ENCODE peak calls at places on chromosomes 2 and 18, in four cellular contexts. K is MM.1S, Q is heart right ventricle, A is kidney. Y is an unnamed sample.

GRCh38 chr18:61738488-61738887 is 154.3 kb downstream of the RNF152 start:
- DNase-seq in K (no peak), Q (no peak), A (no peak), Y (no peak)

GRCh38 chr18:48649231-48649630 is 110.4 kb downstream of the CTIF start:
- DNase-seq in K (no peak), Q (no peak), A (no peak), Y (peak; percentile 70)

GRCh38 chr18:68034293-68034692 is 517.8 kb upstream of the DSEL start:
- DNase-seq in K (no peak), Q (no peak), A (no peak), Y (no peak)

GRCh38 chr2:11896386-11896785 is 150.0 kb downstream of the LPIN1 start:
- DNase-seq in K (no peak), Q (no peak), A (no peak), Y (no peak)

GRCh38 chr2:121287146-121287798 is 2.3 kb upstream of the TFCP2L1 start:
- DNase-seq in K (no peak), Q (no peak), A (no peak), Y (peak; percentile 10)

GRCh38 chr2:225173909-225174308 is 131.6 kb upstream of the DOCK10 start:
- DNase-seq in K (no peak), Q (no peak), A (no peak), Y (no peak)

GRCh38 chr2:54454922-54455583 is 1.1 kb upstream of the SPTBN1 start:
- DNase-seq in K (peak; percentile 51), Q (no peak), A (no peak), Y (no peak)

GRCh38 chr2:95277246-95277906 is 3.1 kb downstream of the PROM2 start:
- DNase-seq in K (no peak), Q (no peak), A (peak; percentile 83), Y (no peak)

GRCh38 chr2:68403199-68403644 is 38.1 kb downstream of the PLEK start:
- DNase-seq in K (no peak), Q (no peak), A (no peak), Y (no peak)

GRCh38 chr18:12092398-12093229 is 1.0 kb upstream of the ANKRD62 start:
- DNase-seq in K (peak; percentile 70), Q (peak; percentile 21), A (peak; percentile 45), Y (no peak)

GRCh38 chr18:58177886-58178470 is 134.0 kb downstream of the NEDD4L start:
- DNase-seq in K (no peak), Q (no peak), A (no peak), Y (no peak)

GRCh38 chr18:3044931-3045698 is 32.2 kb upstream of the LPIN2 start:
- DNase-seq in K (no peak), Q (no peak), A (no peak), Y (peak; percentile 58)

GRCh38 chr2:118246726-118247125 is 158.5 kb downstream of the INSIG2 start:
- DNase-seq in K (no peak), Q (peak; percentile 45), A (no peak), Y (peak; percentile 18)

GRCh38 chr2:205808493-205809121 is 126.3 kb downstream of the NRP2 start:
- DNase-seq in K (no peak), Q (peak; percentile 25), A (no peak), Y (no peak)

GRCh38 chr2:80326861-80327260 is 22.3 kb upstream of the LRRTM1 start:
- DNase-seq in K (no peak), Q (no peak), A (no peak), Y (no peak)

GRCh38 chr18:24631238-24632025 is 171.0 kb downstream of the HRH4 start:
- DNase-seq in K (no peak), Q (peak; percentile 12), A (no peak), Y (no peak)

GRCh38 chr18:906416-907170 is 1.9 kb downstream of the ADCYAP1 start:
- DNase-seq in K (no peak), Q (no peak), A (no peak), Y (no peak)

GRCh38 chr2:95238131-95238530 is 30.8 kb downstream of the ZNF892 start:
- DNase-seq in K (no peak), Q (no peak), A (no peak), Y (no peak)

GRCh38 chr18:8142131-8142711 is 467.0 kb upstream of the RAB12 start:
- DNase-seq in K (no peak), Q (no peak), A (no peak), Y (no peak)

GRCh38 chr2:88955607-88956006 is 264.1 kb downstream of the RPIA start:
- DNase-seq in K (no peak), Q (no peak), A (no peak), Y (no peak)

GRCh38 chr2:37819228-37819627 is 105.9 kb upstream of the RMDN2 start:
- DNase-seq in K (no peak), Q (no peak), A (no peak), Y (no peak)

GRCh38 chr2:229401126-229401865 is 130.2 kb upstream of the PID1 start:
- DNase-seq in K (no peak), Q (no peak), A (no peak), Y (no peak)

GRCh38 chr18:13290856-13291271 is 72.3 kb downstream of the LDLRAD4 start:
- DNase-seq in K (no peak), Q (no peak), A (no peak), Y (no peak)

GRCh38 chr2:146982393-146982846 is 862.4 kb upstream of the ACVR2A start:
- DNase-seq in K (no peak), Q (no peak), A (no peak), Y (peak; percentile 35)

GRCh38 chr2:81437474-81438000 is 1133.0 kb upstream of the LRRTM1 start:
- DNase-seq in K (no peak), Q (no peak), A (no peak), Y (no peak)

GRCh38 chr2:83578405-83578804 is 880.7 kb downstream of the SUCLG1 start:
- DNase-seq in K (no peak), Q (no peak), A (no peak), Y (no peak)

GRCh38 chr2:142131016-142131714 is at the start of gene LRP1B:
- DNase-seq in K (peak; percentile 49), Q (no peak), A (no peak), Y (no peak)

GRCh38 chr2:165328272-165328671 is 89.1 kb downstream of the SCN2A start:
- DNase-seq in K (peak; percentile 70), Q (no peak), A (no peak), Y (no peak)

GRCh38 chr2:16013571-16013970 is 73.2 kb downstream of the MYCN start:
- DNase-seq in K (no peak), Q (no peak), A (no peak), Y (no peak)

GRCh38 chr18:7325126-7325430 is 94.2 kb downstream of the LRRC30 start:
- DNase-seq in K (no peak), Q (no peak), A (no peak), Y (no peak)

GRCh38 chr18:36635414-36636096 is 193.2 kb downstream of the TPGS2 start:
- DNase-seq in K (no peak), Q (no peak), A (no peak), Y (no peak)

GRCh38 chr2:55361465-55362189 is 58.0 kb downstream of the CCDC88A start:
- DNase-seq in K (peak; percentile 43), Q (no peak), A (no peak), Y (no peak)

GRCh38 chr18:55320399-55321255 is 267.4 kb downstream of the TCF4 start:
- DNase-seq in K (peak; percentile 54), Q (no peak), A (no peak), Y (no peak)

GRCh38 chr18:47251289-47252120 is at the start of gene SKOR2:
- DNase-seq in K (no peak), Q (no peak), A (no peak), Y (no peak)

GRCh38 chr2:158486970-158487325 is 30.2 kb downstream of the PKP4 start:
- DNase-seq in K (no peak), Q (no peak), A (no peak), Y (no peak)

GRCh38 chr2:100320547-100321180 is 1.6 kb downstream of the LONRF2 start:
- DNase-seq in K (no peak), Q (no peak), A (no peak), Y (no peak)

GRCh38 chr18:9849407-9849961 is 36.3 kb upstream of the TXNDC2 start:
- DNase-seq in K (no peak), Q (peak; percentile 43), A (peak; percentile 80), Y (no peak)

GRCh38 chr18:9842446-9842845 is 43.3 kb upstream of the TXNDC2 start:
- DNase-seq in K (no peak), Q (no peak), A (no peak), Y (no peak)

GRCh38 chr18:9848170-9848854 is 37.5 kb upstream of the TXNDC2 start:
- DNase-seq in K (no peak), Q (no peak), A (no peak), Y (no peak)

GRCh38 chr18:9845256-9845655 is 40.5 kb upstream of the TXNDC2 start:
- DNase-seq in K (no peak), Q (no peak), A (no peak), Y (no peak)

DNA sequence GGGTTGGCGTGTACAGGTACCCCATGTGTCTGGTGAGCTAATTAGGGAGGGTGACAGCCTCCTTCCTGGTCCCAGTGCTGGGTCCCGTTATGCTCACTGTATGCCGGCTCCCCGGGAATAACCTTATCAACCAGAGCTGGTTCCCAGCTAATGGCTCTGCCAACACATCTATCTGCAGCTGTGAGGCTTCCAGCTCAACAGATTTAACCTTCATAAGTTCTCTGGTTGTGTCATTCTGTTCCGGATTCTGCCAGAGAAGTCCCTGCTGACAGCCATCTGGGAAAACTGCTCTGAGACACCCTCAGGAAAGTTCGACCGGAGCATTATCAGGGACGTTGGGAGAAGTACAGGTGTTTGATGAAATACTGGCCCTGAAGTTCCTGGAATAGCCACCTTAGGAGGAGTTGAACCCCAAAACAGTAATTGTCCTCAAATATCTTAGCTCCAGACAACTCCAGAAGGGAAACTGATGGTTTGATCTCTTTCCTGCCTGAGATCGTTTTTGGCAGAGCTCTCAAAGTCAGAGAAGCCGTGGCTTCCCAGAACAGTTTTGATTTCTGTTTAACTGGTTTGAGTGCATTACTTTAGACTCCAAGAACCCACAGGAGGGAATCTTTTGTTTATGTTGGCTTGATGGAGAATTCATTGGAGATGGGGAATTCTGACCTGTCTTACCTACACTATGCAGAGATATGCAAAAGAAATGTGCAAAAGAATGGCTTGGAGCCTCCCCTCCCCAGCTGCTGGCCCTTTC is 39.4 kb upstream of the TXNDC2 start:
- DNase-seq in K (no peak), Q (no peak), A (no peak), Y (no peak)
- H3K4me1 ChIP-seq in K (no peaks in the 10 kb centered on the region), Q (peaks cover 41% of the 10 kb centered on the region), A (no peaks in the 10 kb centered on the region), Y (no peaks in the 10 kb centered on the region)

GRCh38 chr2:57141269-57141668 is 905.3 kb upstream of the VRK2 start:
- DNase-seq in K (peak; percentile 23), Q (no peak), A (no peak), Y (no peak)
- TF ChIP-seq CTCF in K (no peak), Q (no peak), A (no peak), Y (no peak)

DNA sequence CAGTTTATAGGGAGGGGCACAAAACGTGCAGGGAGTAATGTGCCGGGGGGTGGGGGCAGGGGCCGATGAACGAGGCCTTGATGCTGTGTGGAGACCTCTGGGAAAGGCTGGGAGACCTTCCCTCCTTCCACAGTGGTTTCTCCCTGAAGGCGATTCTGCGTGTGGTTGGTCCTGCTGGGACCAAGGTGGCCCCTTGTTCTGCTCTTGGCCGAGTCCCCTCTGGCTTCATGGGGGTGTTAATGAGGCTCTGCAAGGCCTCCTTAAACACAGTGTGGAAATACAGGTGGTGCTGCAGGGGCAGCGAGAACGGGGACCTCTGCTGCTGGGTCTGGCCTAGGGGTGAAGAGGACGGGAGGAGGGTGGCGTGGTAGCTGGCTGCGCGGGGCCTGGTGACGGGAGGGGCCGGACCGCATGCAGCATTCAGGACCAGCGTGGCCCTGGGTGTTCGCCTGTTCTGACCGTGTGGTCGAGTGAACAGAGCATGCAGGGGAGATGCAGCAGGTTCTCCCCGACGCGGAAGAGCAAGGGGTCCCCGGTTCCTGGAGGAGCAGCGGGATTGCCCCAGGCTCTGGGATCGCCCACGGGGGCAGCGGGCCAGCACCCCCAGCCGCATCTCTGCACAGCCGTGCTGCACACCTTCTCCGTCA is 42.1 kb upstream of the KCNG2 start:
- DNase-seq in K (no peak), Q (no peak), A (no peak), Y (no peak)
- H3K4me3 ChIP-seq in K (no peak overlapping the region), Q (no peak overlapping the region), A (no peak overlapping the region), Y (no peak overlapping the region)

GRCh38 chr2:236170678-236171212 is 2.6 kb upstream of the GBX2 start:
- DNase-seq in K (no peak), Q (no peak), A (no peak), Y (no peak)
- H3K4me1 ChIP-seq in K (no peaks in the 10 kb centered on the region), Q (peaks cover 18% of the 10 kb centered on the region), A (peaks cover 9% of the 10 kb centered on the region), Y (peaks cover 25% of the 10 kb centered on the region)

Y was measured in breast epithelium.